ENCODE peak calls at places on chromosomes 5 and 9, in seven cellular contexts. K is effector CD4-positive, alpha-beta T cell; J is NCI-H460; B is ecto neural progenitor cell; R is HCT116; T is NCI-H82; D is SK-N-SH. M is an unnamed sample.
A peak's percentile ranks its signal among the peaks of the same experiment; 100 is the strongest.

GRCh38 chr5:151663617-151664322 is 22.9 kb downstream of the SPARC start:
- DNase-seq in K (no peak), T (no peak), D (no peak), J (no peak), R (no peak), B (no peak), M (no peak)

GRCh38 chr5:103178167-103178566 is 58.1 kb downstream of the PPIP5K2 start:
- DNase-seq in D (peak; percentile 0), J (no peak), T (no peak), B (no peak), K (no peak), R (no peak), M (no peak)

GRCh38 chr9:103323699-103324098 is 328.6 kb downstream of the CYLC2 start:
- DNase-seq in D (no peak), B (no peak), R (no peak), J (no peak), K (no peak), T (no peak), M (no peak)

GRCh38 chr9:6557883-6558282 is 87.6 kb downstream of the GLDC start:
- DNase-seq in K (no peak), D (peak; percentile 69), R (no peak), J (no peak), B (peak; percentile 54), T (peak; percentile 5), M (no peak)

GRCh38 chr9:125700791-125701190 is 6.2 kb downstream of the MAPKAP1 start:
- DNase-seq in J (no peak), B (no peak), K (no peak), R (no peak), T (no peak), D (no peak), M (no peak)

GRCh38 chr5:45171563-45171962 is 362.8 kb downstream of the MRPS30 start:
- DNase-seq in K (no peak), D (no peak), J (no peak), B (no peak), T (no peak), R (no peak), M (no peak)

GRCh38 chr9:83999141-83999918 is 18.7 kb downstream of the RMI1 start:
- DNase-seq in K (no peak), T (no peak), J (no peak), D (no peak), B (no peak), R (no peak), M (no peak)

GRCh38 chr9:2116073-2116472 is 100.9 kb downstream of the SMARCA2 start:
- DNase-seq in K (no peak), D (peak; percentile 23), J (peak; percentile 1), R (peak; percentile 12), T (peak; percentile 46), B (no peak), M (peak; percentile 40)

GRCh38 chr5:173188280-173188679 is 43.9 kb downstream of the BNIP1 start:
- DNase-seq in D (no peak), K (no peak), B (no peak), J (no peak), R (no peak), T (no peak), M (no peak)

GRCh38 chr9:106920701-106921283 is 57.8 kb downstream of the ZNF462 start:
- DNase-seq in R (peak; percentile 12), J (peak; percentile 42), T (no peak), B (no peak), D (no peak), K (no peak), M (peak; percentile 99)

GRCh38 chr5:159975462-159976019 is 33.4 kb upstream of the TTC1 start:
- DNase-seq in D (peak; percentile 36), J (no peak), B (no peak), T (peak; percentile 42), R (peak; percentile 41), K (no peak), M (no peak)

GRCh38 chr5:135824541-135825041 is 9.9 kb upstream of the SLC25A48 start:
- DNase-seq in J (no peak), T (no peak), D (no peak), K (no peak), R (no peak), B (peak; percentile 30), M (no peak)

GRCh38 chr9:129211686-129212085 is 33.6 kb upstream of the IER5L start:
- DNase-seq in T (no peak), D (no peak), K (no peak), R (no peak), J (no peak), B (no peak), M (no peak)

GRCh38 chr5:75052461-75053285 is at the start of gene GCNT4:
- DNase-seq in T (peak; percentile 44), D (peak; percentile 76), K (peak; percentile 23), B (peak; percentile 74), J (peak; percentile 19), R (no peak), M (no peak)

GRCh38 chr9:127158995-127159801 is 36.8 kb upstream of the ANGPTL2 start:
- DNase-seq in B (peak; percentile 60), T (peak; percentile 66), J (no peak), R (peak; percentile 35), D (peak; percentile 41), K (no peak), M (no peak)

GRCh38 chr9:108049026-108049591 is 559.5 kb upstream of the KLF4 start:
- DNase-seq in R (peak; percentile 92), T (no peak), B (no peak), D (no peak), K (no peak), J (peak; percentile 91), M (no peak)

GRCh38 chr5:67693956-67694564 is 497.5 kb upstream of the CD180 start:
- DNase-seq in R (no peak), J (no peak), B (no peak), T (no peak), D (no peak), K (no peak), M (no peak)

GRCh38 chr9:13621871-13622564 is 342.5 kb upstream of the MPDZ start:
- DNase-seq in B (no peak), K (no peak), D (no peak), T (no peak), R (no peak), J (no peak), M (no peak)

GRCh38 chr9:12094051-12094450 is 599.1 kb upstream of the TYRP1 start:
- DNase-seq in D (no peak), B (no peak), J (no peak), R (no peak), T (no peak), K (no peak), M (no peak)

GRCh38 chr5:123992641-123993040 is 480.7 kb downstream of the CSNK1G3 start:
- DNase-seq in D (no peak), R (no peak), T (no peak), J (peak; percentile 9), K (no peak), B (no peak), M (peak; percentile 38)

GRCh38 chr5:52015760-52016159 is 632.5 kb downstream of the ISL1 start:
- DNase-seq in R (no peak), J (no peak), T (no peak), D (no peak), B (no peak), K (no peak), M (peak; percentile 58)

GRCh38 chr9:25029724-25030123 is 484.0 kb upstream of the IZUMO3 start:
- DNase-seq in J (no peak), T (no peak), K (no peak), B (no peak), R (no peak), D (no peak), M (no peak)

GRCh38 chr9:125525846-125526619 is 181.0 kb downstream of the MAPKAP1 start:
- DNase-seq in R (no peak), K (no peak), B (no peak), J (no peak), T (no peak), D (no peak), M (no peak)

GRCh38 chr5:169288066-169288753 is 12.7 kb downstream of the SLIT3 start:
- DNase-seq in D (no peak), B (no peak), K (no peak), R (no peak), J (no peak), T (no peak), M (no peak)

GRCh38 chr5:90054612-90055011 is 354.9 kb downstream of the CETN3 start:
- DNase-seq in R (no peak), J (no peak), K (no peak), B (no peak), D (no peak), T (no peak), M (no peak)

GRCh38 chr5:67793418-67793817 is 422.1 kb upstream of the PIK3R1 start:
- DNase-seq in R (no peak), T (no peak), J (no peak), K (no peak), B (no peak), D (no peak), M (no peak)

GRCh38 chr5:3030511-3031165 is 279.2 kb upstream of the IRX2 start:
- DNase-seq in J (no peak), T (no peak), B (peak; percentile 38), D (no peak), R (no peak), K (no peak), M (no peak)

GRCh38 chr5:53571403-53571802 is 11.0 kb downstream of the NDUFS4 start:
- DNase-seq in D (no peak), R (no peak), T (no peak), K (no peak), J (no peak), B (no peak), M (no peak)

GRCh38 chr5:82376833-82377232 is 98.7 kb upstream of the RPS23 start:
- DNase-seq in J (no peak), K (no peak), D (no peak), T (no peak), R (no peak), B (no peak), M (no peak)

GRCh38 chr9:12813960-12814876 is 39.4 kb downstream of the LURAP1L start:
- DNase-seq in T (no peak), B (no peak), R (peak; percentile 97), J (peak; percentile 98), D (peak; percentile 59), K (no peak), M (peak; percentile 30)

GRCh38 chr9:76580188-76580587 is 121.2 kb downstream of the GCNT1 start:
- DNase-seq in B (no peak), K (no peak), D (no peak), T (peak; percentile 20), R (no peak), J (no peak), M (no peak)

GRCh38 chr9:125106285-125106893 is 36.9 kb downstream of the SCAI start:
- DNase-seq in R (no peak), J (no peak), B (no peak), K (no peak), D (no peak), T (no peak), M (no peak)

GRCh38 chr9:89380437-89381307 is 62.4 kb downstream of the SECISBP2 start:
- DNase-seq in J (no peak), B (no peak), R (no peak), T (peak; percentile 58), D (no peak), K (no peak), M (no peak)

GRCh38 chr5:71939452-71939932 is 167.8 kb upstream of the MAP1B start:
- DNase-seq in D (peak; percentile 22), K (no peak), T (peak; percentile 67), R (no peak), J (no peak), B (no peak), M (no peak)

GRCh38 chr5:133063965-133064364 is 12.2 kb downstream of the HSPA4 start:
- DNase-seq in J (no peak), K (no peak), T (no peak), R (no peak), D (no peak), B (no peak), M (no peak)

GRCh38 chr5:52896524-52897237 is 92.5 kb upstream of the ITGA2 start:
- DNase-seq in J (no peak), D (no peak), B (no peak), K (no peak), R (no peak), T (no peak), M (no peak)

GRCh38 chr9:16664211-16664610 is 206.3 kb downstream of the BNC2 start:
- DNase-seq in K (no peak), J (no peak), B (no peak), D (no peak), T (no peak), R (no peak), M (no peak)

GRCh38 chr5:174271316-174271715 is 225.8 kb downstream of the NSG2 start:
- DNase-seq in D (no peak), R (no peak), B (no peak), K (no peak), T (peak; percentile 36), J (no peak), M (no peak)

M was measured in HAP-1.